ENCODE peak calls at places on chromosomes 2 and 18, in eight cellular contexts. U is neural progenitor cell, Z is GM06990, J is mucosa of descending colon, Y is fibroblast of the aortic adventitia, Q is adrenal gland, E is AG04450, H is HFF-Myc. C is an unnamed sample.

GRCh38 chr2:152620985-152621384 is 96.3 kb downstream of the PRPF40A start:
- DNase-seq in U (no peak), Z (no peak), J (no peak), Y (no peak), Q (no peak), E (no peak), H (no peak), C (no peak)

GRCh38 chr18:58997811-58998337 is 133.2 kb downstream of the ZNF532 start:
- DNase-seq in U (no peak), Z (no peak), J (no peak), Y (peak), Q (no peak), E (peak), H (peak), C (peak)

GRCh38 chr2:239943991-239944441 is 81.1 kb downstream of the NDUFA10 start:
- DNase-seq in U (no peak), Z (no peak), J (no peak), Y (no peak), Q (peak), E (no peak), H (no peak), C (no peak)

GRCh38 chr2:232843860-232844259 is 26.2 kb upstream of the SNORC start:
- DNase-seq in U (no peak), Z (no peak), J (peak), Y (no peak), Q (no peak), E (no peak), H (no peak), C (no peak)

GRCh38 chr18:8830067-8831060 is 125.0 kb downstream of the MTCL1 start:
- DNase-seq in U (no peak), Z (no peak), J (no peak), Y (no peak), Q (no peak), E (no peak), H (no peak), C (no peak)

GRCh38 chr2:133362061-133362476 is 206.2 kb downstream of the NCKAP5 start:
- DNase-seq in U (no peak), Z (no peak), J (no peak), Y (peak), Q (no peak), E (peak), H (no peak), C (peak)

GRCh38 chr2:238483656-238484055 is 56.9 kb downstream of the ASB1 start:
- DNase-seq in U (no peak), Z (no peak), J (no peak), Y (no peak), Q (no peak), E (no peak), H (no peak), C (no peak)

GRCh38 chr18:27118964-27119363 is 66.1 kb downstream of the CHST9 start:
- DNase-seq in U (no peak), Z (no peak), J (no peak), Y (no peak), Q (no peak), E (no peak), H (no peak), C (no peak)

GRCh38 chr2:186617771-186618170 is 27.9 kb downstream of the ITGAV start:
- DNase-seq in U (no peak), Z (no peak), J (no peak), Y (no peak), Q (no peak), E (no peak), H (no peak), C (no peak)

GRCh38 chr2:195486987-195487644 is 169.9 kb upstream of the SLC39A10 start:
- DNase-seq in U (no peak), Z (peak), J (peak), Y (peak), Q (peak), E (peak), H (no peak), C (peak)

GRCh38 chr2:97713296-97714083 is at the start of gene ZAP70:
- DNase-seq in U (no peak), Z (no peak), J (peak), Y (no peak), Q (no peak), E (no peak), H (no peak), C (no peak)

GRCh38 chr2:11155326-11156059 is at the start of gene SLC66A3:
- DNase-seq in U (peak), Z (peak), J (peak), Y (peak), Q (peak), E (peak), H (peak), C (peak)

GRCh38 chr2:191642541-191642940 is 35.4 kb upstream of the NABP1 start:
- DNase-seq in U (no peak), Z (no peak), J (no peak), Y (no peak), Q (no peak), E (no peak), H (no peak), C (no peak)

GRCh38 chr18:79320216-79320615 is 75.5 kb upstream of the NFATC1 start:
- DNase-seq in U (peak), Z (no peak), J (no peak), Y (no peak), Q (no peak), E (no peak), H (no peak), C (no peak)

GRCh38 chr18:74790451-74790850 is 192.8 kb downstream of the ZNF407 start:
- DNase-seq in U (no peak), Z (no peak), J (no peak), Y (no peak), Q (no peak), E (no peak), H (no peak), C (no peak)

GRCh38 chr2:194556639-194557038 is 1100.4 kb upstream of the SLC39A10 start:
- DNase-seq in U (no peak), Z (no peak), J (no peak), Y (no peak), Q (no peak), E (no peak), H (no peak), C (no peak)

GRCh38 chr2:229489016-229489415 is 217.9 kb upstream of the PID1 start:
- DNase-seq in U (no peak), Z (no peak), J (no peak), Y (peak), Q (no peak), E (no peak), H (no peak), C (peak)

GRCh38 chr2:168849610-168850009 is 40.6 kb downstream of the SPC25 start:
- DNase-seq in U (peak), Z (no peak), J (peak), Y (peak), Q (peak), E (no peak), H (peak), C (peak)

GRCh38 chr2:199940373-199940772 is 14.9 kb downstream of the TYW5 start:
- DNase-seq in U (peak), Z (no peak), J (no peak), Y (peak), Q (peak), E (no peak), H (no peak), C (peak)

GRCh38 chr2:123961576-123961975 is 63.5 kb upstream of the CNTNAP5 start:
- DNase-seq in U (no peak), Z (no peak), J (no peak), Y (no peak), Q (no peak), E (no peak), H (no peak), C (no peak)

GRCh38 chr2:111138834-111139233 is 18.1 kb downstream of the BCL2L11 start:
- DNase-seq in U (no peak), Z (no peak), J (no peak), Y (no peak), Q (no peak), E (no peak), H (no peak), C (no peak)

GRCh38 chr2:20411361-20411894 is 35.4 kb upstream of the RHOB start:
- DNase-seq in U (peak), Z (no peak), J (peak), Y (peak), Q (peak), E (peak), H (peak), C (peak)

GRCh38 chr2:68946117-68946516 is 6.6 kb downstream of the GKN2 start:
- DNase-seq in U (no peak), Z (no peak), J (no peak), Y (no peak), Q (no peak), E (no peak), H (no peak), C (no peak)

GRCh38 chr2:204670756-204671155 is 125.5 kb downstream of the PARD3B start:
- DNase-seq in U (no peak), Z (no peak), J (no peak), Y (no peak), Q (no peak), E (no peak), H (no peak), C (no peak)

GRCh38 chr2:46481541-46482193 is 2.3 kb downstream of the TMEM247 start:
- DNase-seq in U (no peak), Z (no peak), J (no peak), Y (peak), Q (no peak), E (peak), H (peak), C (peak)

GRCh38 chr2:188963738-188964137 is 10.4 kb upstream of the COL3A1 start:
- DNase-seq in U (no peak), Z (no peak), J (no peak), Y (peak), Q (no peak), E (no peak), H (no peak), C (peak)

GRCh38 chr2:154484338-154485099 is 214.0 kb upstream of the KCNJ3 start:
- DNase-seq in U (no peak), Z (no peak), J (no peak), Y (no peak), Q (no peak), E (no peak), H (no peak), C (no peak)

GRCh38 chr2:219997341-219997851 is 370.0 kb downstream of the SLC4A3 start:
- DNase-seq in U (peak), Z (no peak), J (peak), Y (peak), Q (peak), E (no peak), H (no peak), C (peak)

GRCh38 chr2:208097313-208097712 is 27.0 kb downstream of the CRYGD start:
- DNase-seq in U (no peak), Z (no peak), J (no peak), Y (peak), Q (no peak), E (no peak), H (no peak), C (no peak)

GRCh38 chr2:80035749-80036285 is 268.7 kb downstream of the LRRTM1 start:
- DNase-seq in U (no peak), Z (no peak), J (no peak), Y (no peak), Q (no peak), E (no peak), H (no peak), C (no peak)

GRCh38 chr2:58131191-58132011 is 84.8 kb downstream of the VRK2 start:
- DNase-seq in U (no peak), Z (no peak), J (no peak), Y (peak), Q (peak), E (no peak), H (no peak), C (peak)
- TF ChIP-seq CTCF in U (peak), Z (no peak), J (no peak), Y (peak), Q (no peak), E (peak), H (no peak), C (peak)

GRCh38 chr2:102951249-102951648 is 189.4 kb downstream of the TMEM182 start:
- DNase-seq in U (no peak), Z (no peak), J (no peak), Y (no peak), Q (no peak), E (no peak), H (no peak), C (no peak)

GRCh38 chr2:102950547-102950946 is 188.7 kb downstream of the TMEM182 start:
- DNase-seq in U (no peak), Z (no peak), J (no peak), Y (no peak), Q (no peak), E (no peak), H (no peak), C (no peak)
- H3K4me3 ChIP-seq in U (no peak), Z (no peak), J (no peak), Y (no peak), Q (no peak), E (no peak), H (no peak), C (no peak)

GRCh38 chr2:26008851-26009566 is 24.9 kb upstream of the RAB10 start:
- DNase-seq in U (no peak), Z (no peak), J (peak), Y (peak), Q (peak), E (peak), H (no peak), C (peak)
- TF ChIP-seq CTCF in U (no peak), Z (no peak), J (no peak), Y (no peak), Q (no peak), E (no peak), H (no peak), C (no peak)

DNA sequence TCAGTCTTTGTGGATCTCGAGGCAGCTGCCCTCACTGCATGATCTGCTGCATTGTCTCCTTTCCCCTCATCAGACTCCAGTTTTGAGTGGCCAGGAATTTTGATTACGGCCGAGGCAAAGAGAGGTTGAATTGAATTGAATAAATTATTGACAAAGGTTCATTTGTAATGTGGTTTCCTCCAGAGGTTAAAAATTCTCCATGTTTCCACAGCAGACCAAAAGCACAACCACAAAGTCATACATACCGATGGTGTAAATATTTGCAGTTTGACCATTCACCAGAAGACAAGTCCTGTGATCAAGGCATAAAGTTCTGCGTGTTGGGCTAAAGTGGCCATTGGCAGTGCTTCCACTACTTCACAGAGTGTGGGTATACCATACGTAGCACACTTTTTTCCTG is 343.8 kb upstream of the MYT1L start:
- DNase-seq in U (no peak), Z (no peak), J (no peak), Y (no peak), Q (no peak), E (no peak), H (no peak), C (no peak)
- H3K4me3 ChIP-seq in U (no peak), Z (no peak), J (no peak), Y (no peak), Q (no peak), E (no peak), H (no peak), C (no peak)

GRCh38 chr2:76251342-76251741 is 540.6 kb upstream of the GCFC2 start:
- DNase-seq in U (no peak), Z (no peak), J (no peak), Y (no peak), Q (no peak), E (no peak), H (no peak), C (no peak)
- TF ChIP-seq CTCF in U (no peak), Z (no peak), J (no peak), Y (no peak), Q (no peak), E (no peak), H (no peak), C (no peak)

DNA sequence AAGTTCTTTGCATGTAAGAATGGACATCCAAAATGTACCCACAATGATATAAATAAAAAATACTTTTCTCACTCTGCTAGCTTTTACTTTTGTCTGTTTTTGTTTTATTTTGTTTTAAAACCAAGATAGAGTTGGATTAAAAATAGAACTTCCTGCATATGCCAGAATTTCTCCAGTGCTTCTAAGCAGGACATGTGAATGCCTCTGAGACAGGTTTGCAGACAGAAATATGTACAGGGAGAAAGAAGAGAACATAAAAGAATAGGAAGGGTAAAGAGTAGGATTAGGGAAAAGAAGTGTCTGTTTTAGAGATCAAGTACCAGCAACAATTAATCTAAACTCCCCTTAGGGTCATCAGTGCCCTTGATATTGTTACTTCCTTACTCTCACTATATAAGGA is 114.4 kb downstream of the BMPR2 start:
- DNase-seq in U (no peak), Z (no peak), J (no peak), Y (no peak), Q (no peak), E (no peak), H (no peak), C (no peak)
- H3K4me3 ChIP-seq in U (no peak), Z (no peak), J (no peak), Y (no peak), Q (no peak), E (no peak), H (no peak), C (no peak)

DNA sequence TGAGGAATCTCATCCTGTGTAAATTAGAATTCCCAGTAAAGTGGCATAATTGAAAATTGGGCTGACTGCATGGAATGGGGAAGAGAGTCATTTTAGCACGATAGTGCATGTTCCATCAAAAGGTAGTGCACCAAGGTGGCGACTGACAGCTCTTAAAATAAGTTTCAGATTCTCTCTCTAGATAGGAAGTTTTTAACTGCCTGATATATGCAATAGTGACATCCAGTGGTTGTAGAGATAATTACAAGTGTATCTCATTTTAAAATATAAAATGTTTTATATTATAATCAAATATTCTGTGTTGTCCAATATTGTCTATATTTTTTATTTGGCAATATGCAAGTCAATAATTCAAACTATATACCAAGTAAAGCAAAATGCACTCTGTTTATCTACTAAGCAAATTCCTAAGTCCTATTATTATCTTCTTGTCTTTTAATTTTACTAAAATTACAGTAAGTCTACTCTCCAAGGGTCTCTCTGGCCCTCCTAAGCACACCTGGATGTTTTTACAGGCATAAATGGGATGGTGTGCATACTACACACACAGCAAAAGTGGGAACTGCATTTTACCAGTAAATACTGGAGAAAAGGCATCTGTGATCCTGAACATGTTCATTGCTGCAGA is 397.7 kb upstream of the HNRNPA3 start:
- DNase-seq in U (peak), Z (peak), J (no peak), Y (peak), Q (no peak), E (no peak), H (no peak), C (peak)
- TF ChIP-seq CTCF in U (peak), Z (peak), J (peak), Y (peak), Q (peak), E (peak), H (peak), C (peak)

GRCh38 chr2:73902284-73902683 is 9.5 kb downstream of the ACTG2 start:
- DNase-seq in U (no peak), Z (no peak), J (no peak), Y (no peak), Q (no peak), E (no peak), H (no peak), C (no peak)
- H3K4me3 ChIP-seq in U (no peak), Z (no peak), J (no peak), Y (no peak), Q (no peak), E (no peak), H (no peak), C (no peak)

GRCh38 chr2:174353004-174353403 is 18.2 kb downstream of the SP9 start:
- DNase-seq in U (no peak), Z (no peak), J (no peak), Y (no peak), Q (no peak), E (no peak), H (no peak), C (no peak)

GRCh38 chr2:174344716-174345472 is 10.1 kb downstream of the SP9 start:
- DNase-seq in U (peak), Z (no peak), J (peak), Y (peak), Q (no peak), E (no peak), H (peak), C (peak)

GRCh38 chr2:174350593-174351181 is 15.9 kb downstream of the SP9 start:
- DNase-seq in U (no peak), Z (no peak), J (no peak), Y (no peak), Q (no peak), E (no peak), H (no peak), C (no peak)

GRCh38 chr2:174350018-174350417 is 15.3 kb downstream of the SP9 start:
- DNase-seq in U (peak), Z (no peak), J (no peak), Y (no peak), Q (no peak), E (no peak), H (no peak), C (peak)
- TF ChIP-seq CTCF in U (peak), Z (peak), J (no peak), Y (peak), Q (no peak), E (peak), H (peak), C (peak)

GRCh38 chr2:241339839-241340471 is 16.1 kb upstream of the FARP2 start:
- DNase-seq in U (no peak), Z (no peak), J (no peak), Y (peak), Q (no peak), E (no peak), H (no peak), C (peak)
- H3K4me3 ChIP-seq in U (no peak), Z (no peak), J (no peak), Y (no peak), Q (no peak), E (no peak), H (no peak), C (no peak)

C was measured in fibroblast of pulmonary artery.